ENCODE peak calls at places on chromosomes 13 and 19, in seven cellular contexts. B, H, G, U, N, L and Y are unnamed samples.

GRCh38 chr13:37598572-37598971 is at the start of gene POSTN:
- DNase-seq in B (no peak), H (no peak), G (no peak), U (no peak), N (no peak), L (no peak), Y (no peak)

GRCh38 chr19:2474232-2475017 is 1.5 kb upstream of the GADD45B start:
- DNase-seq in B (no peak), H (peak; percentile 64), G (peak; percentile 89), U (peak; percentile 74), N (peak; percentile 84), L (peak; percentile 93), Y (peak; percentile 87)

GRCh38 chr19:6821639-6822310 is 49.3 kb downstream of the VAV1 start:
- DNase-seq in B (no peak), H (no peak), G (no peak), U (no peak), N (no peak), L (no peak), Y (no peak)

GRCh38 chr19:56155124-56155687 is 14.1 kb downstream of the ZNF444 start:
- DNase-seq in B (no peak), H (no peak), G (no peak), U (no peak), N (no peak), L (no peak), Y (no peak)

GRCh38 chr13:20408181-20408580 is 117.5 kb downstream of the CRYL1 start:
- DNase-seq in B (no peak), H (no peak), G (no peak), U (no peak), N (no peak), L (no peak), Y (no peak)

GRCh38 chr19:19107663-19108062 is 30.6 kb downstream of the TMEM161A start:
- DNase-seq in B (no peak), H (no peak), G (no peak), U (no peak), N (no peak), L (no peak), Y (no peak)

GRCh38 chr19:57850553-57851017 is 926 bp downstream of the ZNF587 start:
- DNase-seq in B (no peak), H (no peak), G (no peak), U (no peak), N (no peak), L (no peak), Y (peak; percentile 4)

GRCh38 chr19:44303305-44303704 is 1.5 kb downstream of the ZNF235 start:
- DNase-seq in B (no peak), H (no peak), G (no peak), U (no peak), N (no peak), L (no peak), Y (no peak)

GRCh38 chr13:29162638-29163037 is 342.5 kb downstream of the MTUS2 start:
- DNase-seq in B (no peak), H (no peak), G (no peak), U (no peak), N (no peak), L (no peak), Y (no peak)

GRCh38 chr13:106418556-106418955 is 116.9 kb downstream of the EFNB2 start:
- DNase-seq in B (no peak), H (no peak), G (no peak), U (no peak), N (no peak), L (no peak), Y (no peak)

GRCh38 chr13:113275387-113275786 is 21.7 kb upstream of the LAMP1 start:
- DNase-seq in B (no peak), H (no peak), G (no peak), U (no peak), N (peak; percentile 25), L (no peak), Y (peak; percentile 36)

GRCh38 chr19:1110809-1111640 is 7.2 kb downstream of the GPX4 start:
- DNase-seq in B (no peak), H (no peak), G (no peak), U (no peak), N (no peak), L (no peak), Y (no peak)

GRCh38 chr13:46202956-46203355 is 8.8 kb upstream of the LRRC63 start:
- DNase-seq in B (no peak), H (no peak), G (no peak), U (no peak), N (no peak), L (no peak), Y (no peak)

GRCh38 chr13:67228909-67229308 is 1.2 kb downstream of the PCDH9 start:
- DNase-seq in B (no peak), H (no peak), G (no peak), U (no peak), N (no peak), L (no peak), Y (no peak)